ENCODE peak calls at places on chromosome 19, in five cellular contexts. U, Z, Q, R and C are unnamed samples.

GRCh38 chr19:3094638-3095374 is 644 bp downstream of the GNA11 start:
- DNase-seq in U (no peak), Z (no peak), Q (no peak), R (peak; percentile 17), C (no peak)

GRCh38 chr19:51365211-51366049 is 758 bp downstream of the ETFB start:
- DNase-seq in U (peak; percentile 39), Z (no peak), Q (no peak), R (peak; percentile 57), C (no peak)

GRCh38 chr19:13844130-13844631 is 32.8 kb upstream of the NANOS3 start:
- DNase-seq in U (no peak), Z (no peak), Q (no peak), R (no peak), C (no peak)

GRCh38 chr19:42596391-42597071 is 1.8 kb upstream of the CEACAM8 start:
- DNase-seq in U (no peak), Z (no peak), Q (no peak), R (peak; percentile 20), C (no peak)

GRCh38 chr19:12985049-12985776 is 10.1 kb upstream of the NFIX start:
- DNase-seq in U (peak; percentile 56), Z (no peak), Q (no peak), R (no peak), C (no peak)

GRCh38 chr19:37304190-37304883 is 66.6 kb upstream of the ZNF527 start:
- DNase-seq in U (no peak), Z (no peak), Q (no peak), R (no peak), C (no peak)

GRCh38 chr19:58217069-58217481 is 11.6 kb upstream of the ZNF544 start:
- DNase-seq in U (no peak), Z (no peak), Q (no peak), R (no peak), C (no peak)

GRCh38 chr19:28437390-28438346 is 775.3 kb downstream of the UQCRFS1 start:
- DNase-seq in U (no peak), Z (no peak), Q (no peak), R (no peak), C (no peak)

GRCh38 chr19:35225951-35226350 is 2.6 kb downstream of the FAM187B start:
- DNase-seq in U (no peak), Z (no peak), Q (no peak), R (no peak), C (no peak)

GRCh38 chr19:58346961-58347929 is 6.0 kb downstream of the A1BG start:
- DNase-seq in U (peak; percentile 74), Z (no peak), Q (no peak), R (peak; percentile 57), C (peak; percentile 44)

GRCh38 chr19:7916137-7916907 is 1.7 kb downstream of the TGFBR3L start:
- DNase-seq in U (peak; percentile 46), Z (no peak), Q (no peak), R (no peak), C (no peak)

GRCh38 chr19:30322641-30323320 is 49.4 kb upstream of the ZNF536 start:
- DNase-seq in U (no peak), Z (no peak), Q (no peak), R (no peak), C (no peak)
- TF ChIP-seq CTCF in U (no peak), Z (no peak), Q (no peak), R (no peak), C (no peak)

GRCh38 chr19:56670961-56671612 is 470 bp downstream of the ZNF835 start:
- DNase-seq in U (no peak), Z (no peak), Q (no peak), R (no peak), C (no peak)

GRCh38 chr19:56670401-56670960 is 1.1 kb downstream of the ZNF835 start:
- DNase-seq in U (no peak), Z (no peak), Q (no peak), R (no peak), C (no peak)

GRCh38 chr19:56667311-56667870 is 4.2 kb downstream of the ZNF835 start:
- DNase-seq in U (no peak), Z (no peak), Q (no peak), R (no peak), C (no peak)

GRCh38 chr19:56668676-56669075 is 2.9 kb downstream of the ZNF835 start:
- DNase-seq in U (no peak), Z (no peak), Q (no peak), R (no peak), C (no peak)

GRCh38 chr19:56671613-56671994 is at the start of gene ZNF835:
- DNase-seq in U (peak; percentile 2), Z (no peak), Q (peak; percentile 60), R (peak; percentile 22), C (no peak)
- TF ChIP-seq CTCF in U (no peak), Z (no peak), Q (peak; percentile 46), R (no peak), C (no peak)

GRCh38 chr19:1649706-1650626 is 2.4 kb downstream of the TCF3 start:
- DNase-seq in U (no peak), Z (no peak), Q (no peak), R (no peak), C (no peak)
- TF ChIP-seq CTCF in U (no peak), Z (no peak), Q (no peak), R (no peak), C (no peak)

GRCh38 chr19:8988204-8988603 is 22.0 kb downstream of the MUC16 start:
- DNase-seq in U (no peak), Z (no peak), Q (no peak), R (no peak), C (no peak)
- TF ChIP-seq CTCF in U (no peak), Z (no peak), Q (no peak), R (no peak), C (no peak)

GRCh38 chr19:32630338-32630737 is 44.6 kb downstream of the ANKRD27 start:
- DNase-seq in U (no peak), Z (no peak), Q (no peak), R (no peak), C (no peak)
- TF ChIP-seq CTCF in U (no peak), Z (no peak), Q (no peak), R (no peak), C (no peak)